ENCODE peak calls at places on chromosome 10, in ten cellular contexts. J is nucleus accumbens; T is heart left ventricle; Y is left cardiac atrium; N is HEK293T; K is activated CD8-positive, alpha-beta memory T cell treated with anti-CD3 and anti-CD28 coated beads, Interleukin-2, amount 50 U/mL, for 48 hours; I is fibroblast of gingiva; V is choroid plexus epithelial cell; S is astrocyte of the spinal cord; W is T-helper 17 cell. O is an unnamed sample.

GRCh38 chr10:43259981-43260761 is 6.7 kb downstream of the RASGEF1A start:
- DNase-seq in Y (no peak), K (no peak), J (no peak), V (peak; percentile 55), I (no peak), T (peak; percentile 69), W (no peak), N (no peak), S (no peak), O (peak; percentile 64)

GRCh38 chr10:124802313-124802675 is 675 bp downstream of the ABRAXAS2 start:
- DNase-seq in T (no peak), V (no peak), Y (no peak), N (no peak), K (no peak), I (no peak), J (no peak), S (no peak), W (no peak), O (no peak)

GRCh38 chr10:30062090-30062489 is 2.7 kb upstream of the JCAD start:
- DNase-seq in N (no peak), J (no peak), V (peak; percentile 85), Y (no peak), T (no peak), K (no peak), S (peak; percentile 79), W (no peak), I (peak; percentile 91), O (no peak)

GRCh38 chr10:95360122-95360715 is 69.4 kb upstream of the PDLIM1 start:
- DNase-seq in I (peak; percentile 32), Y (no peak), T (no peak), W (no peak), J (no peak), N (no peak), K (no peak), S (no peak), V (peak; percentile 52), O (no peak)

GRCh38 chr10:49363309-49364031 is 32.4 kb downstream of the DRGX start:
- DNase-seq in J (no peak), I (no peak), V (no peak), W (no peak), K (no peak), S (no peak), T (no peak), Y (no peak), N (no peak), O (no peak)

GRCh38 chr10:93390691-93391090 is 91.4 kb downstream of the MYOF start:
- DNase-seq in J (no peak), K (no peak), T (no peak), W (no peak), Y (no peak), N (no peak), V (no peak), I (no peak), S (no peak), O (no peak)

GRCh38 chr10:929965-930364 is 1.5 kb downstream of the LARP4B start:
- DNase-seq in J (no peak), V (no peak), W (no peak), N (no peak), I (no peak), S (no peak), Y (no peak), K (no peak), T (no peak), O (no peak)

GRCh38 chr10:16792675-16793074 is 24.5 kb downstream of the RSU1 start:
- DNase-seq in T (no peak), Y (peak; percentile 39), V (peak; percentile 82), K (no peak), S (peak; percentile 79), N (no peak), J (no peak), W (no peak), I (peak; percentile 35), O (peak; percentile 51)

GRCh38 chr10:9579110-9579705 is 1438.5 kb upstream of the CELF2 start:
- DNase-seq in W (no peak), J (no peak), I (no peak), Y (no peak), K (no peak), S (no peak), T (no peak), V (no peak), N (no peak), O (no peak)

GRCh38 chr10:30455816-30456215 is 21.8 kb downstream of the MAP3K8 start:
- DNase-seq in S (no peak), I (no peak), W (no peak), N (no peak), J (no peak), V (no peak), Y (peak; percentile 37), K (peak; percentile 52), T (no peak), O (no peak)

O was measured in heart right ventricle.